ENCODE peak calls at places on chromosome X, in six cellular contexts. O is HFF-Myc, H is AG10803, S is cardiac muscle cell, E is MM.1S, X is coronary artery. L is an unnamed sample.
A peak's percentile ranks its signal among the peaks of the same experiment; 100 is the strongest.

GRCh38 chrX:2767631-2768455 is 16.0 kb downstream of the XG start:
- DNase-seq in X (no peak), S (no peak), E (no peak), H (peak; percentile 82), O (no peak), L (no peak)

GRCh38 chrX:78098108-78098507 is 5.9 kb upstream of the PGK1 start:
- DNase-seq in E (no peak), H (no peak), S (no peak), X (no peak), O (no peak), L (no peak)

GRCh38 chrX:83829874-83830273 is 31.1 kb upstream of the CYLC1 start:
- DNase-seq in S (no peak), E (no peak), X (no peak), O (no peak), H (no peak), L (no peak)

GRCh38 chrX:122582280-122582679 is 601.8 kb upstream of the GRIA3 start:
- DNase-seq in E (no peak), H (peak; percentile 47), X (no peak), S (no peak), O (no peak), L (no peak)

GRCh38 chrX:42384956-42385355 is 393.0 kb downstream of the PPP1R2C start:
- DNase-seq in E (no peak), O (no peak), S (no peak), X (no peak), H (no peak), L (no peak)

GRCh38 chrX:96889726-96890125 is 6.0 kb downstream of the RPA4 start:
- DNase-seq in E (no peak), O (no peak), X (no peak), S (no peak), H (peak; percentile 42), L (no peak)

GRCh38 chrX:151902813-151903591 is 9.7 kb upstream of the MAGEA4 start:
- DNase-seq in X (no peak), E (no peak), H (peak; percentile 89), S (no peak), O (peak; percentile 66), L (no peak)

GRCh38 chrX:77087529-77088169 is 359.5 kb upstream of the FGF16 start:
- DNase-seq in O (no peak), X (no peak), H (peak; percentile 13), E (no peak), S (no peak), L (no peak)

GRCh38 chrX:110182865-110183264 is 135.0 kb downstream of the AMMECR1 start:
- DNase-seq in O (no peak), H (no peak), X (no peak), S (no peak), E (no peak), L (no peak)

GRCh38 chrX:110281377-110281776 is 36.5 kb downstream of the AMMECR1 start:
- DNase-seq in H (no peak), X (no peak), O (no peak), E (no peak), S (no peak), L (no peak)

GRCh38 chrX:98299785-98300184 is 1416.1 kb downstream of the RPA4 start:
- DNase-seq in E (no peak), S (no peak), H (no peak), X (no peak), O (no peak), L (no peak)

GRCh38 chrX:26918633-26919032 is 544.5 kb downstream of the PPP4R3C start:
- DNase-seq in E (no peak), S (peak; percentile 16), X (no peak), O (no peak), H (no peak), L (peak; percentile 11)

GRCh38 chrX:50067435-50068292 is 133.1 kb downstream of the AKAP4 start:
- DNase-seq in X (no peak), E (no peak), O (no peak), S (peak; percentile 72), H (no peak), L (no peak)

GRCh38 chrX:129769467-129770154 is 10.1 kb upstream of the SASH3 start:
- DNase-seq in X (no peak), O (no peak), E (peak; percentile 98), H (no peak), S (no peak), L (peak; percentile 95)

GRCh38 chrX:148902581-148902980 is 402.2 kb downstream of the AFF2 start:
- DNase-seq in X (no peak), H (no peak), O (no peak), E (no peak), S (no peak), L (no peak)

GRCh38 chrX:9586992-9587392 is 122.1 kb downstream of the TBL1X start:
- DNase-seq in O (no peak), X (no peak), H (no peak), E (no peak), S (peak; percentile 10), L (no peak)

GRCh38 chrX:67692246-67692645 is 148.4 kb downstream of the AR start:
- DNase-seq in E (peak; percentile 81), O (peak; percentile 37), S (no peak), H (peak; percentile 73), X (no peak), L (peak; percentile 24)

GRCh38 chrX:19388741-19389140 is 45.0 kb downstream of the PDHA1 start:
- DNase-seq in X (no peak), H (no peak), S (no peak), E (no peak), O (no peak), L (no peak)

GRCh38 chrX:153470411-153471363 is at the start of gene HAUS7:
- DNase-seq in O (peak; percentile 52), X (peak; percentile 94), H (peak; percentile 88), S (peak; percentile 87), E (peak; percentile 83), L (peak; percentile 94)

GRCh38 chrX:111008126-111008525 is 87.9 kb upstream of the PAK3 start:
- DNase-seq in E (no peak), O (no peak), S (no peak), H (no peak), X (no peak), L (no peak)

GRCh38 chrX:48910926-48911406 is 480 bp downstream of the SLC35A2 start:
- DNase-seq in S (peak; percentile 14), X (no peak), H (peak; percentile 26), E (no peak), O (no peak), L (no peak)

GRCh38 chrX:150880808-150881165 is 17.7 kb downstream of the CD99L2 start:
- DNase-seq in X (no peak), O (no peak), S (no peak), E (peak; percentile 25), H (no peak), L (no peak)
- TF ChIP-seq CTCF in X (no peak), O (no peak), S (no peak), E (no peak), H (no peak), L (no peak)

DNA sequence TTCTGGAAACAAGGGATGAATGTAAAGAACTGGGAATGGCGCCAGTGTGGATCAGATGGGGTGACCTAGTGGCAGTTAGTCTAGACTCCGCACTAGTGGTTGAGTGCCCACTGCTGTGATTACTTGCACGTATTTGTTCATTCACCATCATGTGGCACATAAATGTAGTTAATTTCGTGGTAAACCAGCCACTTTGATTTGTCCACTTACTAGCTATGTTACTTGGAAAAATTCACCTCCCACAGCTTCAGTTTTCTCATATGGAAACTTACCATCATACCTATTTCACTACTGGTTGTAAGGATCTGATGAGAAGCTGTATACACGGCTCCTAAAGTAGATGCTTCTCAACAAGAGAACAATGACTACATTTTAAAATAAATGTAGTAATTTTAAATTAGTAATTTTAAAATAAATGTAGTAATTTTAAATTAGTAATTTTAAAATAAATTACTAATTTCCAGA is 394 bp upstream of the DYNLT3 start:
- DNase-seq in S (no peak), H (no peak), E (no peak), O (no peak), X (no peak), L (no peak)
- H3K4me3 ChIP-seq in S (peak overlapping the region; percentile 41), H (peak overlapping the region; percentile 72), E (peak overlapping the region; percentile 71), O (peak overlapping the region; percentile 55), X (peak overlapping the region; percentile 88), L (peak overlapping the region; percentile 82)

GRCh38 chrX:17192111-17192510 is 182.9 kb upstream of the NHS start:
- DNase-seq in S (no peak), O (no peak), H (no peak), X (no peak), E (no peak), L (no peak)
- TF ChIP-seq CTCF in S (no peak), O (no peak), H (no peak), X (no peak), E (no peak), L (no peak)

GRCh38 chrX:41337140-41337539 is 3.2 kb downstream of the DDX3X start:
- DNase-seq in X (no peak), S (no peak), H (no peak), E (no peak), O (no peak), L (no peak)
- H3K4me3 ChIP-seq in X (peak overlapping the region; percentile 97), S (peak overlapping the region; percentile 59), H (peak overlapping the region; percentile 30), E (no peak overlapping the region), O (peak overlapping the region; percentile 91), L (peak overlapping the region; percentile 98)

DNA sequence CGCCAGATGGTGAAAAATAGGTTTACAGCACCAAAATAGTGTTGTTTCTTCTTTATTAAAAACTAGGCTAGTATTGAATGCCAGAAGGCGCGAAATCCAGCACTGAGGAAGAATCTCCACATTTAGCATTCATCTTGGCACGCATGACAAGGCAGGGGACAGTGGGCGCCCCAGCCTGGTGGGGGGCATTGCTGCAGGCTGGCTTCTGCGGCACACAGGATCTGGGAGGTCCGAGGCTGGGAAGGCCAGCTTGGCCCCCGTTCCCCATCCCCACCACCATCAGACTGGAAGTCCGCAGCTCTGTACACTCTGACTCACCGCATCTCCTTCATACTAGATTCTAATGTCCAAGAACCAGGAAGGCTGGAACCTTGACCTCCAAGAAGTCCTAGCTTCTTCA is 75.7 kb upstream of the DDX3X start:
- DNase-seq in S (no peak), H (no peak), E (no peak), X (no peak), O (no peak), L (no peak)
- TF ChIP-seq CTCF in S (no peak), H (no peak), E (no peak), X (no peak), O (no peak), L (no peak)

GRCh38 chrX:276588-277171 is 4.5 kb upstream of the PLCXD1 start:
- DNase-seq in E (no peak), S (no peak), H (peak; percentile 58), O (no peak), X (no peak), L (no peak)

GRCh38 chrX:270848-271367 is 10.3 kb upstream of the PLCXD1 start:
- DNase-seq in O (no peak), X (no peak), H (no peak), E (no peak), S (no peak), L (no peak)

GRCh38 chrX:275967-276587 is 5.1 kb upstream of the PLCXD1 start:
- DNase-seq in X (no peak), E (no peak), O (no peak), H (peak; percentile 53), S (peak; percentile 73), L (no peak)

GRCh38 chrX:274904-275475 is 6.2 kb upstream of the PLCXD1 start:
- DNase-seq in E (no peak), O (no peak), X (no peak), S (no peak), H (no peak), L (no peak)

DNA sequence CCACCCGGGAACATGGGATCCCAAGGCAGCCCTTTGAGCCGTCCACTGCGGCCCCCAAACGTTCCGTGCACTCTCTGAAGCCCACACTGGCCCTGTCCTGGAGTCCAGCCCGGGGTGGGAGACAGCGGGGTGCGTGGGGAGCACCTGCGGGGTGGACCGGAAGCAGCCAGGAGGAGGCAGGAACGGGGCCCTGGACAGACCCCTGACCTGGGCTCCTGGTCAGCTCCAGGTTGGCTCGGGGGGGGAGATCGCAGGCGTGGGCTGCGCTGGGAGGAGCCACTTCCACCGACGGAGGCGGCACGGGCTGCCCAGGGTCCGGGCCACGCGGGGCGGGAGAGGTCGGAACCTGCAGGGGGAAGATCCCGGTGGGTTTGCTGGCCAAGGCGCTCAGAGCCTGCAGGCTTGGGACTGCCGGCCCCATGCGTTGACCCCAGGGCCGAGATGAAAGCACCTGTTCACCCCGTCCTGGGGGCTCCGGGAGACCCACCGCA is 5.7 kb upstream of the PLCXD1 start:
- DNase-seq in O (no peak), S (no peak), X (no peak), E (no peak), H (no peak), L (no peak)
- H3K4me3 ChIP-seq in O (peak overlapping the region; percentile 41), S (no peak overlapping the region), X (peak overlapping the region; percentile 74), E (peak overlapping the region; percentile 69), H (no peak overlapping the region), L (no peak overlapping the region)